ENCODE peak calls at places on chromosomes 11 and 22, in seven cellular contexts. Z, O, X, N, G, C and W are unnamed samples.

GRCh38 chr22:46948411-46949144 is 186.1 kb downstream of the TBC1D22A start:
- DNase-seq in Z (no peak), O (no peak), X (no peak), N (no peak), G (no peak), C (no peak), W (no peak)

GRCh38 chr11:113697798-113698407 is 8.2 kb downstream of the TMPRSS5 start:
- DNase-seq in Z (no peak), O (no peak), X (no peak), N (no peak), G (no peak), C (no peak), W (no peak)

GRCh38 chr11:114075891-114076441 is 16.5 kb downstream of the ZBTB16 start:
- DNase-seq in Z (peak), O (no peak), X (peak), N (peak), G (no peak), C (no peak), W (no peak)

GRCh38 chr11:69292221-69292648 is 1.7 kb upstream of the MYEOV start:
- DNase-seq in Z (no peak), O (no peak), X (no peak), N (no peak), G (peak), C (no peak), W (no peak)

GRCh38 chr11:124644426-124645280 is 22.0 kb downstream of the TBRG1 start:
- DNase-seq in Z (peak), O (no peak), X (peak), N (peak), G (peak), C (no peak), W (peak)

GRCh38 chr11:134371436-134372185 is 39.8 kb downstream of the GLB1L2 start:
- DNase-seq in Z (no peak), O (no peak), X (no peak), N (no peak), G (no peak), C (no peak), W (no peak)

GRCh38 chr22:35212996-35213395 is 44.3 kb upstream of the HMGXB4 start:
- DNase-seq in Z (no peak), O (no peak), X (no peak), N (no peak), G (no peak), C (no peak), W (no peak)

GRCh38 chr11:45852712-45853101 is 5.4 kb downstream of the CRY2 start:
- DNase-seq in Z (peak), O (no peak), X (no peak), N (no peak), G (peak), C (no peak), W (no peak)

GRCh38 chr11:10982695-10983492 is 125.0 kb upstream of the ZBED5 start:
- DNase-seq in Z (no peak), O (no peak), X (no peak), N (no peak), G (no peak), C (no peak), W (no peak)

GRCh38 chr22:35465109-35465701 is 65.3 kb downstream of the MCM5 start:
- DNase-seq in Z (no peak), O (no peak), X (no peak), N (peak), G (no peak), C (no peak), W (no peak)

GRCh38 chr11:35418847-35419712 is at the start of gene SLC1A2:
- DNase-seq in Z (peak), O (no peak), X (no peak), N (peak), G (peak), C (no peak), W (no peak)

GRCh38 chr11:9459573-9460321 is 1.1 kb upstream of the ZNF143 start:
- DNase-seq in Z (peak), O (no peak), X (peak), N (peak), G (peak), C (peak), W (no peak)

GRCh38 chr11:94922675-94923347 is 50.5 kb downstream of the CWC15 start:
- DNase-seq in Z (no peak), O (no peak), X (no peak), N (no peak), G (no peak), C (no peak), W (no peak)

GRCh38 chr11:61056566-61056965 is 45.7 kb upstream of the CD5 start:
- DNase-seq in Z (no peak), O (no peak), X (no peak), N (no peak), G (no peak), C (no peak), W (no peak)

GRCh38 chr11:76574879-76575278 is 95.7 kb downstream of the LRRC32 start:
- DNase-seq in Z (no peak), O (no peak), X (no peak), N (no peak), G (no peak), C (no peak), W (no peak)

GRCh38 chr11:101436511-101437142 is 147.2 kb downstream of the TRPC6 start:
- DNase-seq in Z (peak), O (no peak), X (peak), N (no peak), G (peak), C (no peak), W (no peak)
- TF ChIP-seq CTCF in Z (peak), O (peak), X (peak), N (peak), G (peak), C (peak), W (peak)

DNA sequence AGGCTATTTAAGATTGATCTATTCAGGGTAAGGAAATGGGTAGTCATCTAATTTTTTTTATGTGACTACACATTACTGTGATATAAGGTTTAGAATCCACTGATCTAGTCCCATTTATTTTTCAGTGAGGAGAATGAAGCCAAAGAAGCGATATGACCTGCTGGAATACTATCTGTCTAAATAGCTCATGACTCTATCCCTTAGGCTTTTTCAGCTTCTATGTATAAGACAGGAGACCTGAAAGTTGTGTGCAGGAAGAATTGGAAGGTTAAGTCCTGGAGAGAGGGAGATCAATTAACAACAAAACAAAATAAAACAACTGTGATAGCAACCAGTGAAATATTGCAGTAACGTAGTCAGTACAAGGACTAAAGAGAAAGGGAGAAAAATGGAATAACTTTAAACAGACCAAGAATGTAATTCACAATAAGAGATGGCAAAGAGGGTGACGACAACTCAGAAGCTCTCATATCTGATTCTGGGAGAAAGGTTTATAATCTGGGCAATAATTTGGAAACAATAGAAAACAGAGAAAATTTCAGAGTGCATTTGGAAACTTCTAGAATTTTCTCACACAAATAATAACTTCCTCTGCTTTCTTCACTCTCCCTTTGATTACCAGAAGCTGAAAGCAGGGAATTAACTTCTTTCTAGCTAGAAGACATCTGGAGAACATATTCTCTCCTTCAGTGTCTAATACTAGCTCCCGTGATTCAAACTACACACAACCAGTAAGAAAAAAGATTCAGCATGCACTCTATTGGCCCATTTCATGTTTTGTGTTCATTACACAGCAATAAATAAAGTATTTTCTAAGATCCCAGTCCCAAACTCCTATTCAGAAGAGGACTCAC is 19.2 kb upstream of the CASP12 start:
- DNase-seq in Z (no peak), O (no peak), X (no peak), N (no peak), G (no peak), C (no peak), W (no peak)
- H3K4me3 ChIP-seq in Z (peak), O (no peak), X (peak), N (peak), G (peak), C (peak), W (peak)

GRCh38 chr11:64204464-64204989 is 2.0 kb upstream of the FERMT3 start:
- DNase-seq in Z (peak), O (peak), X (peak), N (peak), G (peak), C (peak), W (peak)
- TF ChIP-seq CTCF in Z (peak), O (peak), X (peak), N (peak), G (peak), C (peak), W (peak)

GRCh38 chr22:28894320-28894719 is 10.9 kb downstream of the ZNRF3 start:
- DNase-seq in Z (no peak), O (no peak), X (no peak), N (no peak), G (no peak), C (no peak), W (no peak)

GRCh38 chr22:28894793-28895192 is 11.4 kb downstream of the ZNRF3 start:
- DNase-seq in Z (no peak), O (no peak), X (no peak), N (no peak), G (no peak), C (no peak), W (no peak)

GRCh38 chr22:28892175-28892731 is 8.9 kb downstream of the ZNRF3 start:
- DNase-seq in Z (no peak), O (no peak), X (no peak), N (no peak), G (no peak), C (no peak), W (no peak)

GRCh38 chr22:28891156-28891733 is 7.9 kb downstream of the ZNRF3 start:
- DNase-seq in Z (no peak), O (no peak), X (no peak), N (no peak), G (no peak), C (no peak), W (no peak)

GRCh38 chr22:28893810-28894209 is 10.4 kb downstream of the ZNRF3 start:
- DNase-seq in Z (no peak), O (no peak), X (no peak), N (no peak), G (no peak), C (no peak), W (no peak)
- H3K4me3 ChIP-seq in Z (no peak), O (no peak), X (no peak), N (no peak), G (no peak), C (no peak), W (no peak)